ENCODE peak calls at places on chromosomes 6 and 20, in ten cellular contexts. One of them, this sample, is unnamed.

GRCh38 chr20:21099653-21100589 is 6.2 kb downstream of the LINC00237 start:
- DNase-seq in C1 segment of cervical spinal cord: peak
- DNase-seq in activated gamma-delta T cell: no peak
- DNase-seq in activated B cell treated with CpG ODN at 0.5 μM for 24 hours: peak
- DNase-seq in left cardiac atrium: peak
- DNase-seq in activated naive CD4-positive, alpha-beta T cell treated with anti-CD3 and anti-CD28 coated beads, Interleukin-2, amount 50 U/mL, for 72 hours: peak
- DNase-seq in lower lobe of right lung: peak
- DNase-seq in germinal center: peak
- DNase-seq in ureter: no peak
- DNase-seq in type B pancreatic cell: peak
- DNase-seq in this sample: no peak

GRCh38 chr6:107543088-107543487 is 53.2 kb downstream of the SOBP start:
- DNase-seq in C1 segment of cervical spinal cord: no peak
- DNase-seq in activated naive CD4-positive, alpha-beta T cell treated with anti-CD3 and anti-CD28 coated beads, Interleukin-2, amount 50 U/mL, for 72 hours: no peak
- DNase-seq in activated B cell treated with CpG ODN at 0.5 μM for 24 hours: no peak
- DNase-seq in type B pancreatic cell: no peak
- DNase-seq in activated gamma-delta T cell: no peak
- DNase-seq in ureter: no peak
- DNase-seq in left cardiac atrium: peak
- DNase-seq in lower lobe of right lung: no peak
- DNase-seq in germinal center: no peak
- DNase-seq in this sample: no peak

GRCh38 chr20:20837574-20838021 is 125.2 kb upstream of the RALGAPA2 start:
- DNase-seq in ureter: peak
- DNase-seq in germinal center: peak
- DNase-seq in C1 segment of cervical spinal cord: peak
- DNase-seq in type B pancreatic cell: no peak
- DNase-seq in activated naive CD4-positive, alpha-beta T cell treated with anti-CD3 and anti-CD28 coated beads, Interleukin-2, amount 50 U/mL, for 72 hours: no peak
- DNase-seq in lower lobe of right lung: no peak
- DNase-seq in activated gamma-delta T cell: no peak
- DNase-seq in activated B cell treated with CpG ODN at 0.5 μM for 24 hours: no peak
- DNase-seq in left cardiac atrium: peak
- DNase-seq in this sample: peak

GRCh38 chr6:144989319-144990099 is 704.4 kb downstream of the UTRN start:
- DNase-seq in type B pancreatic cell: no peak
- DNase-seq in activated naive CD4-positive, alpha-beta T cell treated with anti-CD3 and anti-CD28 coated beads, Interleukin-2, amount 50 U/mL, for 72 hours: no peak
- DNase-seq in activated B cell treated with CpG ODN at 0.5 μM for 24 hours: no peak
- DNase-seq in left cardiac atrium: no peak
- DNase-seq in C1 segment of cervical spinal cord: no peak
- DNase-seq in activated gamma-delta T cell: no peak
- DNase-seq in lower lobe of right lung: no peak
- DNase-seq in ureter: no peak
- DNase-seq in germinal center: no peak
- DNase-seq in this sample: peak

GRCh38 chr20:38167851-38168760 is 3.0 kb upstream of the TGM2 start:
- DNase-seq in left cardiac atrium: peak
- DNase-seq in germinal center: no peak
- DNase-seq in type B pancreatic cell: no peak
- DNase-seq in ureter: no peak
- DNase-seq in activated gamma-delta T cell: no peak
- DNase-seq in activated naive CD4-positive, alpha-beta T cell treated with anti-CD3 and anti-CD28 coated beads, Interleukin-2, amount 50 U/mL, for 72 hours: no peak
- DNase-seq in C1 segment of cervical spinal cord: no peak
- DNase-seq in lower lobe of right lung: peak
- DNase-seq in activated B cell treated with CpG ODN at 0.5 μM for 24 hours: no peak
- DNase-seq in this sample: peak

GRCh38 chr6:148795563-148795962 is 48.7 kb downstream of the UST start:
- DNase-seq in C1 segment of cervical spinal cord: no peak
- DNase-seq in ureter: no peak
- DNase-seq in left cardiac atrium: no peak
- DNase-seq in activated B cell treated with CpG ODN at 0.5 μM for 24 hours: no peak
- DNase-seq in germinal center: no peak
- DNase-seq in activated gamma-delta T cell: no peak
- DNase-seq in activated naive CD4-positive, alpha-beta T cell treated with anti-CD3 and anti-CD28 coated beads, Interleukin-2, amount 50 U/mL, for 72 hours: no peak
- DNase-seq in type B pancreatic cell: no peak
- DNase-seq in lower lobe of right lung: no peak
- DNase-seq in this sample: no peak

GRCh38 chr20:43655937-43656336 is 11.0 kb upstream of the MYBL2 start:
- DNase-seq in C1 segment of cervical spinal cord: no peak
- DNase-seq in ureter: no peak
- DNase-seq in left cardiac atrium: no peak
- DNase-seq in type B pancreatic cell: no peak
- DNase-seq in activated naive CD4-positive, alpha-beta T cell treated with anti-CD3 and anti-CD28 coated beads, Interleukin-2, amount 50 U/mL, for 72 hours: no peak
- DNase-seq in activated B cell treated with CpG ODN at 0.5 μM for 24 hours: no peak
- DNase-seq in activated gamma-delta T cell: no peak
- DNase-seq in lower lobe of right lung: no peak
- DNase-seq in germinal center: no peak
- DNase-seq in this sample: no peak

GRCh38 chr6:55250400-55250799 is 76.1 kb downstream of the HCRTR2 start:
- DNase-seq in C1 segment of cervical spinal cord: no peak
- DNase-seq in left cardiac atrium: no peak
- DNase-seq in germinal center: no peak
- DNase-seq in activated naive CD4-positive, alpha-beta T cell treated with anti-CD3 and anti-CD28 coated beads, Interleukin-2, amount 50 U/mL, for 72 hours: no peak
- DNase-seq in ureter: no peak
- DNase-seq in type B pancreatic cell: no peak
- DNase-seq in activated gamma-delta T cell: no peak
- DNase-seq in lower lobe of right lung: no peak
- DNase-seq in activated B cell treated with CpG ODN at 0.5 μM for 24 hours: no peak
- DNase-seq in this sample: no peak

GRCh38 chr6:35294308-35294945 is 3.2 kb upstream of the DEF6 start:
- DNase-seq in ureter: no peak
- DNase-seq in lower lobe of right lung: no peak
- DNase-seq in activated B cell treated with CpG ODN at 0.5 μM for 24 hours: no peak
- DNase-seq in activated gamma-delta T cell: no peak
- DNase-seq in left cardiac atrium: no peak
- DNase-seq in type B pancreatic cell: no peak
- DNase-seq in activated naive CD4-positive, alpha-beta T cell treated with anti-CD3 and anti-CD28 coated beads, Interleukin-2, amount 50 U/mL, for 72 hours: no peak
- DNase-seq in C1 segment of cervical spinal cord: no peak
- DNase-seq in germinal center: peak
- DNase-seq in this sample: peak

GRCh38 chr6:25026723-25027122 is 91.0 kb upstream of the RIPOR2 start:
- DNase-seq in lower lobe of right lung: peak
- DNase-seq in activated gamma-delta T cell: no peak
- DNase-seq in ureter: peak
- DNase-seq in left cardiac atrium: no peak
- DNase-seq in germinal center: no peak
- DNase-seq in C1 segment of cervical spinal cord: no peak
- DNase-seq in activated B cell treated with CpG ODN at 0.5 μM for 24 hours: no peak
- DNase-seq in activated naive CD4-positive, alpha-beta T cell treated with anti-CD3 and anti-CD28 coated beads, Interleukin-2, amount 50 U/mL, for 72 hours: no peak
- DNase-seq in type B pancreatic cell: no peak
- DNase-seq in this sample: no peak

GRCh38 chr6:107618672-107619071 is 128.8 kb downstream of the SOBP start:
- DNase-seq in activated B cell treated with CpG ODN at 0.5 μM for 24 hours: no peak
- DNase-seq in type B pancreatic cell: no peak
- DNase-seq in C1 segment of cervical spinal cord: no peak
- DNase-seq in activated naive CD4-positive, alpha-beta T cell treated with anti-CD3 and anti-CD28 coated beads, Interleukin-2, amount 50 U/mL, for 72 hours: no peak
- DNase-seq in lower lobe of right lung: no peak
- DNase-seq in ureter: no peak
- DNase-seq in left cardiac atrium: no peak
- DNase-seq in activated gamma-delta T cell: no peak
- DNase-seq in germinal center: peak
- DNase-seq in this sample: no peak

GRCh38 chr20:57582432-57583288 is 21.8 kb downstream of the PCK1 start:
- DNase-seq in left cardiac atrium: peak
- DNase-seq in activated naive CD4-positive, alpha-beta T cell treated with anti-CD3 and anti-CD28 coated beads, Interleukin-2, amount 50 U/mL, for 72 hours: no peak
- DNase-seq in activated B cell treated with CpG ODN at 0.5 μM for 24 hours: no peak
- DNase-seq in germinal center: no peak
- DNase-seq in type B pancreatic cell: no peak
- DNase-seq in activated gamma-delta T cell: no peak
- DNase-seq in lower lobe of right lung: no peak
- DNase-seq in C1 segment of cervical spinal cord: no peak
- DNase-seq in ureter: peak
- DNase-seq in this sample: no peak

GRCh38 chr20:63529180-63529860 is 7.9 kb downstream of the PTK6 start:
- DNase-seq in activated B cell treated with CpG ODN at 0.5 μM for 24 hours: no peak
- DNase-seq in left cardiac atrium: peak
- DNase-seq in C1 segment of cervical spinal cord: no peak
- DNase-seq in activated gamma-delta T cell: no peak
- DNase-seq in type B pancreatic cell: no peak
- DNase-seq in activated naive CD4-positive, alpha-beta T cell treated with anti-CD3 and anti-CD28 coated beads, Interleukin-2, amount 50 U/mL, for 72 hours: no peak
- DNase-seq in lower lobe of right lung: no peak
- DNase-seq in germinal center: no peak
- DNase-seq in ureter: no peak
- DNase-seq in this sample: no peak

GRCh38 chr6:52876056-52876787 is 33.3 kb downstream of the GSTA3 start:
- DNase-seq in lower lobe of right lung: no peak
- DNase-seq in activated gamma-delta T cell: no peak
- DNase-seq in C1 segment of cervical spinal cord: no peak
- DNase-seq in activated B cell treated with CpG ODN at 0.5 μM for 24 hours: no peak
- DNase-seq in left cardiac atrium: no peak
- DNase-seq in type B pancreatic cell: no peak
- DNase-seq in germinal center: no peak
- DNase-seq in activated naive CD4-positive, alpha-beta T cell treated with anti-CD3 and anti-CD28 coated beads, Interleukin-2, amount 50 U/mL, for 72 hours: no peak
- DNase-seq in ureter: no peak
- DNase-seq in this sample: no peak

GRCh38 chr6:88472731-88473130 is 306.6 kb upstream of the CNR1 start:
- DNase-seq in activated naive CD4-positive, alpha-beta T cell treated with anti-CD3 and anti-CD28 coated beads, Interleukin-2, amount 50 U/mL, for 72 hours: no peak
- DNase-seq in lower lobe of right lung: no peak
- DNase-seq in activated B cell treated with CpG ODN at 0.5 μM for 24 hours: no peak
- DNase-seq in C1 segment of cervical spinal cord: no peak
- DNase-seq in activated gamma-delta T cell: no peak
- DNase-seq in left cardiac atrium: no peak
- DNase-seq in germinal center: no peak
- DNase-seq in ureter: no peak
- DNase-seq in type B pancreatic cell: no peak
- DNase-seq in this sample: no peak

GRCh38 chr6:134173936-134174789 is 121.7 kb upstream of the SLC2A12 start:
- DNase-seq in activated B cell treated with CpG ODN at 0.5 μM for 24 hours: peak
- DNase-seq in type B pancreatic cell: peak
- DNase-seq in left cardiac atrium: peak
- DNase-seq in activated naive CD4-positive, alpha-beta T cell treated with anti-CD3 and anti-CD28 coated beads, Interleukin-2, amount 50 U/mL, for 72 hours: peak
- DNase-seq in lower lobe of right lung: peak
- DNase-seq in ureter: peak
- DNase-seq in activated gamma-delta T cell: no peak
- DNase-seq in C1 segment of cervical spinal cord: peak
- DNase-seq in germinal center: peak
- DNase-seq in this sample: peak

GRCh38 chr6:36608788-36609563 is 14.8 kb downstream of the SRSF3 start:
- DNase-seq in activated naive CD4-positive, alpha-beta T cell treated with anti-CD3 and anti-CD28 coated beads, Interleukin-2, amount 50 U/mL, for 72 hours: no peak
- DNase-seq in C1 segment of cervical spinal cord: no peak
- DNase-seq in ureter: no peak
- DNase-seq in left cardiac atrium: no peak
- DNase-seq in type B pancreatic cell: no peak
- DNase-seq in germinal center: no peak
- DNase-seq in activated B cell treated with CpG ODN at 0.5 μM for 24 hours: no peak
- DNase-seq in activated gamma-delta T cell: no peak
- DNase-seq in lower lobe of right lung: no peak
- DNase-seq in this sample: no peak

GRCh38 chr6:154815938-154816820 is 83.0 kb downstream of the SCAF8 start:
- DNase-seq in activated gamma-delta T cell: no peak
- DNase-seq in lower lobe of right lung: no peak
- DNase-seq in left cardiac atrium: no peak
- DNase-seq in germinal center: no peak
- DNase-seq in activated B cell treated with CpG ODN at 0.5 μM for 24 hours: no peak
- DNase-seq in type B pancreatic cell: no peak
- DNase-seq in ureter: no peak
- DNase-seq in activated naive CD4-positive, alpha-beta T cell treated with anti-CD3 and anti-CD28 coated beads, Interleukin-2, amount 50 U/mL, for 72 hours: no peak
- DNase-seq in C1 segment of cervical spinal cord: no peak
- DNase-seq in this sample: peak

GRCh38 chr6:107786709-107787588 is 37.2 kb downstream of the SCML4 start:
- DNase-seq in germinal center: peak
- DNase-seq in C1 segment of cervical spinal cord: no peak
- DNase-seq in ureter: no peak
- DNase-seq in lower lobe of right lung: no peak
- DNase-seq in activated gamma-delta T cell: no peak
- DNase-seq in left cardiac atrium: no peak
- DNase-seq in activated naive CD4-positive, alpha-beta T cell treated with anti-CD3 and anti-CD28 coated beads, Interleukin-2, amount 50 U/mL, for 72 hours: no peak
- DNase-seq in activated B cell treated with CpG ODN at 0.5 μM for 24 hours: no peak
- DNase-seq in type B pancreatic cell: no peak
- DNase-seq in this sample: no peak

GRCh38 chr20:61791995-61792394 is 273.7 kb downstream of the TAF4 start:
- DNase-seq in C1 segment of cervical spinal cord: no peak
- DNase-seq in activated naive CD4-positive, alpha-beta T cell treated with anti-CD3 and anti-CD28 coated beads, Interleukin-2, amount 50 U/mL, for 72 hours: no peak
- DNase-seq in left cardiac atrium: no peak
- DNase-seq in type B pancreatic cell: no peak
- DNase-seq in activated B cell treated with CpG ODN at 0.5 μM for 24 hours: no peak
- DNase-seq in ureter: no peak
- DNase-seq in lower lobe of right lung: no peak
- DNase-seq in activated gamma-delta T cell: no peak
- DNase-seq in germinal center: no peak
- DNase-seq in this sample: no peak

GRCh38 chr6:167153523-167153959 is 4.2 kb downstream of the GPR31 start:
- DNase-seq in germinal center: peak
- DNase-seq in type B pancreatic cell: no peak
- DNase-seq in activated gamma-delta T cell: no peak
- DNase-seq in C1 segment of cervical spinal cord: peak
- DNase-seq in activated B cell treated with CpG ODN at 0.5 μM for 24 hours: no peak
- DNase-seq in lower lobe of right lung: no peak
- DNase-seq in left cardiac atrium: no peak
- DNase-seq in ureter: no peak
- DNase-seq in activated naive CD4-positive, alpha-beta T cell treated with anti-CD3 and anti-CD28 coated beads, Interleukin-2, amount 50 U/mL, for 72 hours: no peak
- DNase-seq in this sample: peak

GRCh38 chr6:96899019-96899418 is 1.3 kb upstream of the NDUFAF4 start:
- DNase-seq in ureter: no peak
- DNase-seq in activated B cell treated with CpG ODN at 0.5 μM for 24 hours: no peak
- DNase-seq in lower lobe of right lung: no peak
- DNase-seq in type B pancreatic cell: no peak
- DNase-seq in activated gamma-delta T cell: no peak
- DNase-seq in left cardiac atrium: no peak
- DNase-seq in activated naive CD4-positive, alpha-beta T cell treated with anti-CD3 and anti-CD28 coated beads, Interleukin-2, amount 50 U/mL, for 72 hours: no peak
- DNase-seq in C1 segment of cervical spinal cord: no peak
- DNase-seq in germinal center: no peak
- DNase-seq in this sample: peak

GRCh38 chr6:136774228-136775041 is 17.8 kb downstream of the MAP3K5 start:
- DNase-seq in activated B cell treated with CpG ODN at 0.5 μM for 24 hours: no peak
- DNase-seq in C1 segment of cervical spinal cord: no peak
- DNase-seq in type B pancreatic cell: no peak
- DNase-seq in activated gamma-delta T cell: no peak
- DNase-seq in germinal center: no peak
- DNase-seq in left cardiac atrium: no peak
- DNase-seq in lower lobe of right lung: no peak
- DNase-seq in ureter: no peak
- DNase-seq in activated naive CD4-positive, alpha-beta T cell treated with anti-CD3 and anti-CD28 coated beads, Interleukin-2, amount 50 U/mL, for 72 hours: no peak
- DNase-seq in this sample: no peak

GRCh38 chr6:145814035-145814500 is 527 bp downstream of the FBXO30 start:
- DNase-seq in C1 segment of cervical spinal cord: peak
- DNase-seq in activated gamma-delta T cell: no peak
- DNase-seq in germinal center: peak
- DNase-seq in activated B cell treated with CpG ODN at 0.5 μM for 24 hours: no peak
- DNase-seq in left cardiac atrium: peak
- DNase-seq in lower lobe of right lung: peak
- DNase-seq in activated naive CD4-positive, alpha-beta T cell treated with anti-CD3 and anti-CD28 coated beads, Interleukin-2, amount 50 U/mL, for 72 hours: no peak
- DNase-seq in ureter: peak
- DNase-seq in type B pancreatic cell: no peak
- DNase-seq in this sample: no peak

GRCh38 chr6:42661540-42662153 is 60.8 kb downstream of the PRPH2 start:
- DNase-seq in activated B cell treated with CpG ODN at 0.5 μM for 24 hours: peak
- DNase-seq in type B pancreatic cell: peak
- DNase-seq in activated gamma-delta T cell: no peak
- DNase-seq in ureter: peak
- DNase-seq in C1 segment of cervical spinal cord: peak
- DNase-seq in left cardiac atrium: peak
- DNase-seq in lower lobe of right lung: peak
- DNase-seq in germinal center: peak
- DNase-seq in activated naive CD4-positive, alpha-beta T cell treated with anti-CD3 and anti-CD28 coated beads, Interleukin-2, amount 50 U/mL, for 72 hours: peak
- DNase-seq in this sample: peak

This sample was measured in dermis microvascular lymphatic vessel endothelial cell.